ENCODE peak calls at places on chromosome 15, in four cellular contexts. One of them, this sample, is unnamed.

GRCh38 chr15:38685686-38686339 is 121.2 kb upstream of the RASGRP1 start:
- DNase-seq in CD4-positive, alpha-beta memory T cell: peak; percentile 64
- DNase-seq in uterus: no peak
- DNase-seq in heart left ventricle: no peak
- DNase-seq in this sample: peak; percentile 88

GRCh38 chr15:90184786-90185704 is 16.1 kb upstream of the SEMA4B start:
- DNase-seq in CD4-positive, alpha-beta memory T cell: peak; percentile 71
- DNase-seq in uterus: peak; percentile 76
- DNase-seq in heart left ventricle: peak; percentile 62
- DNase-seq in this sample: peak; percentile 60

GRCh38 chr15:65060641-65061397 is 7.0 kb downstream of the RASL12 start:
- DNase-seq in uterus: no peak
- DNase-seq in CD4-positive, alpha-beta memory T cell: no peak
- DNase-seq in heart left ventricle: no peak
- DNase-seq in this sample: no peak

GRCh38 chr15:92906563-92907081 is 6.5 kb downstream of the CHD2 start:
- DNase-seq in uterus: no peak
- DNase-seq in heart left ventricle: no peak
- DNase-seq in CD4-positive, alpha-beta memory T cell: peak; percentile 86
- DNase-seq in this sample: no peak

GRCh38 chr15:36807134-36807764 is 227.8 kb downstream of the CDIN1 start:
- DNase-seq in heart left ventricle: no peak
- DNase-seq in uterus: no peak
- DNase-seq in CD4-positive, alpha-beta memory T cell: no peak
- DNase-seq in this sample: no peak

GRCh38 chr15:93300796-93301195 is 211.8 kb upstream of the RGMA start:
- DNase-seq in uterus: peak; percentile 39
- DNase-seq in CD4-positive, alpha-beta memory T cell: no peak
- DNase-seq in heart left ventricle: no peak
- DNase-seq in this sample: no peak

GRCh38 chr15:44735482-44736260 is 657 bp upstream of the TRIM69 start:
- DNase-seq in uterus: no peak
- DNase-seq in CD4-positive, alpha-beta memory T cell: peak; percentile 64
- DNase-seq in heart left ventricle: peak; percentile 36
- DNase-seq in this sample: peak; percentile 26

GRCh38 chr15:45583731-45584639 is 3.2 kb upstream of the BLOC1S6 start:
- DNase-seq in uterus: no peak
- DNase-seq in CD4-positive, alpha-beta memory T cell: no peak
- DNase-seq in heart left ventricle: no peak
- DNase-seq in this sample: no peak

GRCh38 chr15:57403007-57403406 is 26.7 kb downstream of the CGNL1 start:
- DNase-seq in heart left ventricle: no peak
- DNase-seq in uterus: no peak
- DNase-seq in CD4-positive, alpha-beta memory T cell: no peak
- DNase-seq in this sample: no peak
- H3K27ac ChIP-seq in heart left ventricle: no peak overlapping the region
- H3K27ac ChIP-seq in uterus: no peak overlapping the region
- H3K27ac ChIP-seq in CD4-positive, alpha-beta memory T cell: no peak overlapping the region
- H3K27ac ChIP-seq in this sample: no peak overlapping the region

GRCh38 chr15:51069983-51070382 is 24.7 kb downstream of the TNFAIP8L3 start:
- DNase-seq in heart left ventricle: no peak
- DNase-seq in CD4-positive, alpha-beta memory T cell: no peak
- DNase-seq in uterus: no peak
- DNase-seq in this sample: no peak

GRCh38 chr15:51060058-51060598 is 34.6 kb downstream of the TNFAIP8L3 start:
- DNase-seq in CD4-positive, alpha-beta memory T cell: no peak
- DNase-seq in uterus: no peak
- DNase-seq in heart left ventricle: no peak
- DNase-seq in this sample: no peak

GRCh38 chr15:51067510-51067909 is 27.2 kb downstream of the TNFAIP8L3 start:
- DNase-seq in uterus: no peak
- DNase-seq in CD4-positive, alpha-beta memory T cell: no peak
- DNase-seq in heart left ventricle: no peak
- DNase-seq in this sample: no peak

GRCh38 chr15:51062736-51063135 is 32.0 kb downstream of the TNFAIP8L3 start:
- DNase-seq in uterus: no peak
- DNase-seq in heart left ventricle: no peak
- DNase-seq in CD4-positive, alpha-beta memory T cell: no peak
- DNase-seq in this sample: no peak

DNA sequence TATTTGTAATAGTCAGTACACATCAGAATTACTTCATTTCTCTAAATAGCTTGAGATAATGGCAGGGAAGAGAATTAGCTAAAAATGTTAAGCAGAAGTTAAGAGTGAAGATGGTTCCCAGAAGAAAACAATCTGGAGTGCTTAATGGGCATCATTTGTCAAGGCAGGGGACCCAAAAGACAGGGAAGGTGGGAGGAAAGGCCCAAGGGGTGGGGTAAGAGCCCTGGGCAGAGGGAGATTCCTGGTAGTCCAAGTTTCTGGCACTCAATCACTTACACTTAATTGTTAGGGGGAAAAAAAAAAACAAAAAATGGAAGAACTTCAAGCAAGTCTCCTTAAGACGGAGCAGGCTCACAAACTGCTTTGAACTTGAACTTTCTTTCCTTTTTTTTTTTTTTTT is 28.9 kb downstream of the TNFAIP8L3 start:
- DNase-seq in heart left ventricle: no peak
- DNase-seq in uterus: peak; percentile 52
- DNase-seq in CD4-positive, alpha-beta memory T cell: no peak
- DNase-seq in this sample: no peak
- H3K27ac ChIP-seq in heart left ventricle: no peak overlapping the region
- H3K27ac ChIP-seq in uterus: peak overlapping the region; percentile 87
- H3K27ac ChIP-seq in CD4-positive, alpha-beta memory T cell: no peak overlapping the region
- H3K27ac ChIP-seq in this sample: no peak overlapping the region

DNA sequence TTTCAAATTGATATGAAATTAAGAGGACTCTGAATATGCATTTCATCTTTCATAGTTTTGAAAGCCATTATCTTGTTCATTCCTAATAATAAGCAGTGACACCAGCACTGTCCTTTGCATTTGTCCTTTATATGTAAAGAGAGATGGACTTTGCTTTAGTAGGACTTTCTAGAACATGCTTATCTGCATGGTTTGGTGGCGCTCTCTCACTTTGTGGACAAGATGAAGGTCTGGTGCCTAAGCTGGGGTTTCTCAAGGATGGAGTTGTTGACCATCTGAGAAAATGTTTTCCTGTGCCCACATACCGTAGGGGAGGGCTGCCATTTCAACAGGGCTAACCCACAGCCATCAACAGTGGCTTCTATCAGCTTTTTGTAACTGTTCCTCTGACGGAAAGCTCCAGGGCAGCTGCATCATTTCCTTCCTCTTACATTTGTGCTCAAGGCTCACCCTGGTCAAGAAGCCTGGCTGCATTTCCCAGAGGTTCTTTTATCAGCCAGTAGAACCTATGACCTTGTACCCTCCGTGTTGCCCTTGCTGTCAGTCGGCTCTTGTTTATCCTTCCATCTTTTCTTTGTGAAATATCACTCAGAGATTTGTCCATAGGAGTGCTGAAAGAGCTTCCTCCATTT is 44.5 kb downstream of the ABHD2 start:
- DNase-seq in CD4-positive, alpha-beta memory T cell: no peak
- DNase-seq in heart left ventricle: peak; percentile 46
- DNase-seq in uterus: no peak
- DNase-seq in this sample: no peak
- H3K27ac ChIP-seq in CD4-positive, alpha-beta memory T cell: no peak overlapping the region
- H3K27ac ChIP-seq in heart left ventricle: peak overlapping the region; percentile 57
- H3K27ac ChIP-seq in uterus: peak overlapping the region; percentile 31
- H3K27ac ChIP-seq in this sample: no peak overlapping the region

GRCh38 chr15:55289011-55289572 is 521 bp downstream of the RAB27A start:
- DNase-seq in heart left ventricle: peak; percentile 20
- DNase-seq in uterus: peak; percentile 30
- DNase-seq in CD4-positive, alpha-beta memory T cell: peak; percentile 61
- DNase-seq in this sample: peak; percentile 43
- H3K27ac ChIP-seq in heart left ventricle: peak overlapping the region; percentile 72
- H3K27ac ChIP-seq in uterus: peak overlapping the region; percentile 92
- H3K27ac ChIP-seq in CD4-positive, alpha-beta memory T cell: peak overlapping the region; percentile 96
- H3K27ac ChIP-seq in this sample: peak overlapping the region; percentile 95

GRCh38 chr15:50257924-50258323 is 7.6 kb downstream of the HDC start:
- DNase-seq in uterus: no peak
- DNase-seq in CD4-positive, alpha-beta memory T cell: no peak
- DNase-seq in heart left ventricle: no peak
- DNase-seq in this sample: no peak
- H3K27ac ChIP-seq in uterus: no peak overlapping the region
- H3K27ac ChIP-seq in CD4-positive, alpha-beta memory T cell: no peak overlapping the region
- H3K27ac ChIP-seq in heart left ventricle: no peak overlapping the region
- H3K27ac ChIP-seq in this sample: no peak overlapping the region

DNA sequence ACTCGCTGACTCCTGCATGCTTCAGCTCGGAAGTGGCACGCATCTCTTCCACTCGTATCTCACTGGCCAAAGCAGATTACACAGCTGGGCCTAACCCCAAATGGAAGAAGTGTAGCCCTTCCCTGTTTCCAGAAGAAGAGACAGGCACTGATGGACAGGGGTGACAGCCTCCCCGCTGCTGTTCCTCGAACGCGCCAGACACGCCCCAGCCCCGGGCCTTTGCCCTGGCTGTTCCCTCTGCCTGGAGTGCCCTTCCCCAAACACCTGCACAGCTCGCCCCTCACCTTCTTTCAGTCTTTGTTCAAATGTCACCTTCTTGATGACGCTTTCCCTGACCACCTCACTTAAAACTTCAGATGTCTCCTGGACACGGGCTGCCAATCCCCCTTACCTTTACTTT is 26.0 kb upstream of the CYP11A1 start:
- DNase-seq in heart left ventricle: no peak
- DNase-seq in CD4-positive, alpha-beta memory T cell: no peak
- DNase-seq in uterus: no peak
- DNase-seq in this sample: no peak
- H3K27ac ChIP-seq in heart left ventricle: no peak overlapping the region
- H3K27ac ChIP-seq in CD4-positive, alpha-beta memory T cell: no peak overlapping the region
- H3K27ac ChIP-seq in uterus: no peak overlapping the region
- H3K27ac ChIP-seq in this sample: no peak overlapping the region

GRCh38 chr15:78565951-78566774 is 843 bp downstream of the CHRNA5 start:
- DNase-seq in heart left ventricle: no peak
- DNase-seq in CD4-positive, alpha-beta memory T cell: no peak
- DNase-seq in uterus: no peak
- DNase-seq in this sample: no peak

GRCh38 chr15:78567541-78567940 is 2.2 kb downstream of the CHRNA5 start:
- DNase-seq in heart left ventricle: no peak
- DNase-seq in uterus: no peak
- DNase-seq in CD4-positive, alpha-beta memory T cell: no peak
- DNase-seq in this sample: no peak

GRCh38 chr15:78564743-78565096 is 600 bp upstream of the CHRNA5 start:
- DNase-seq in uterus: no peak
- DNase-seq in CD4-positive, alpha-beta memory T cell: peak; percentile 43
- DNase-seq in heart left ventricle: no peak
- DNase-seq in this sample: no peak

GRCh38 chr15:78563092-78563491 is 2.2 kb upstream of the CHRNA5 start:
- DNase-seq in CD4-positive, alpha-beta memory T cell: no peak
- DNase-seq in heart left ventricle: no peak
- DNase-seq in uterus: no peak
- DNase-seq in this sample: no peak

DNA sequence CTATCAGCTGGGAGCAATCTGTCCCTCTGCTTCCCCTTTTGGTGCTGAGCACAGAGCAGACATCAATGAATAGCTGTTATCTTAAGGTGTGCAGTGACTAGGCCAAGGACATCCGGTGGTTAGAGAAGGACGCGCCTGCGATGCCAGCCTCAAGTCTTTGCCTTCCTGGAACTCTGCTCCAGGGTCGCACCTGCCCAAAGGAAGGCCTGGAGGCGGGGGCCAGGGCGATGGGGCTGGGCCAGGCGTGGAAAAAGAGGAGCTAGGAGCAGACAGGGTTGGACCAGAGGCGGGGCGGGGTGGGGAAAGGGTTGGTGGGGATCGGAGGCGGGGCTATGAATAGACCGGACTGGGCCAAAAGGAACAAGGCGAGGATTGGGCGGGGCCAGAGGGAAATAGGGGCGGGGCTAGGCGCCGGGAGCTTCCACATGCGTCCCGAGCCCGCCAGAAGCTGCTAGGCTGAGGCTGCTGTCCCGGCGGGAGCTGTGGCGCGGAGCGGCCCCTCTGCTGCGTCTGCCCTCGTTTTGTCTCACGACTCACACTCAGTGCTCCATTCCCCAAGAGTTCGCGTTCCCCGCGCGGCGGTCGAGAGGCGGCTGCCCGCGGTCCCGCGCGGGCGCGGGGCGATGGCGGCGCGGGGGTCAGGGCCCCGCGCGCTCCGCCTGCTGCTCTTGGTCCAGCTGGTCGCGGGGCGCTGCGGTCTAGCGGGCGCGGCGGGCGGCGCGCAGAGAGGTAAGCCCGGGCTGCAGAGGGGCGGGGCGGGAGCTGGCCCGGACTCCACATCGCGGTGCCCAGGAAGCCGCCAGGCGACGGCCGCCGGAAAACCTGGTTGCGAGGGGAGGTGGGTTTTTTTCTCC is at the start of gene CHRNA5:
- DNase-seq in CD4-positive, alpha-beta memory T cell: peak; percentile 57
- DNase-seq in uterus: peak; percentile 71
- DNase-seq in heart left ventricle: peak; percentile 90
- DNase-seq in this sample: no peak
- H3K27ac ChIP-seq in CD4-positive, alpha-beta memory T cell: peak within 1 kb of the TSS; percentile 30
- H3K27ac ChIP-seq in uterus: peak within 1 kb of the TSS; percentile 58
- H3K27ac ChIP-seq in heart left ventricle: no peak within 1 kb of the TSS
- H3K27ac ChIP-seq in this sample: no peak within 1 kb of the TSS

GRCh38 chr15:99130765-99131440 is 26.0 kb downstream of the SYNM start:
- DNase-seq in uterus: no peak
- DNase-seq in CD4-positive, alpha-beta memory T cell: no peak
- DNase-seq in heart left ventricle: peak; percentile 12
- DNase-seq in this sample: no peak
- H3K27ac ChIP-seq in uterus: no peak overlapping the region
- H3K27ac ChIP-seq in CD4-positive, alpha-beta memory T cell: no peak overlapping the region
- H3K27ac ChIP-seq in heart left ventricle: no peak overlapping the region
- H3K27ac ChIP-seq in this sample: no peak overlapping the region

GRCh38 chr15:67801142-67801541 is 24.2 kb upstream of the SKOR1 start:
- DNase-seq in uterus: no peak
- DNase-seq in CD4-positive, alpha-beta memory T cell: no peak
- DNase-seq in heart left ventricle: no peak
- DNase-seq in this sample: no peak
- H3K27ac ChIP-seq in uterus: no peak overlapping the region
- H3K27ac ChIP-seq in CD4-positive, alpha-beta memory T cell: no peak overlapping the region
- H3K27ac ChIP-seq in heart left ventricle: no peak overlapping the region
- H3K27ac ChIP-seq in this sample: no peak overlapping the region

This sample was measured in naive thymus-derived CD4-positive, alpha-beta T cell.